ENCODE peak calls at places on chromosomes 4 and X, in five cellular contexts. U, Y, P, I and L are unnamed samples.

GRCh38 chr4:124514588-124514987 is 197.9 kb downstream of the ANKRD50 start:
- DNase-seq in U (no peak), Y (no peak), P (no peak), I (no peak), L (no peak)

GRCh38 chr4:7628432-7628831 is 193.7 kb upstream of the PSAPL1 start:
- DNase-seq in U (no peak), Y (no peak), P (no peak), I (no peak), L (no peak)

GRCh38 chr4:610411-611261 is 14.7 kb upstream of the PDE6B start:
- DNase-seq in U (no peak), Y (no peak), P (peak), I (peak), L (peak)

GRCh38 chr4:53702334-53703266 is 111.3 kb upstream of the LNX1 start:
- DNase-seq in U (peak), Y (peak), P (peak), I (peak), L (peak)

GRCh38 chrX:70324326-70324725 is 34.4 kb downstream of the KIF4A start:
- DNase-seq in U (no peak), Y (no peak), P (no peak), I (no peak), L (no peak)

GRCh38 chr4:83115000-83115399 is 471 bp upstream of the PLAC8 start:
- DNase-seq in U (peak), Y (no peak), P (no peak), I (peak), L (no peak)

GRCh38 chr4:64539234-64539849 is 130.1 kb upstream of the TECRL start:
- DNase-seq in U (peak), Y (peak), P (peak), I (peak), L (peak)

GRCh38 chrX:48480142-48480541 is 4.1 kb downstream of the FTSJ1 start:
- DNase-seq in U (no peak), Y (no peak), P (no peak), I (no peak), L (no peak)